ENCODE peak calls at places on chromosomes 1 and 21, in seven cellular contexts. N, V, X, M, O, B and H are unnamed samples.
A peak's percentile ranks its signal among the peaks of the same experiment; 100 is the strongest.

GRCh38 chr1:190147616-190148015 is 330.0 kb downstream of the BRINP3 start:
- DNase-seq in N (no peak), V (no peak), X (no peak), M (no peak), O (no peak), B (no peak), H (no peak)

GRCh38 chr21:42525676-42526378 is 12.2 kb downstream of the SLC37A1 start:
- DNase-seq in N (no peak), V (no peak), X (no peak), M (no peak), O (no peak), B (no peak), H (no peak)

GRCh38 chr1:227793948-227794812 is 21.3 kb upstream of the PRSS38 start:
- DNase-seq in N (peak; percentile 50), V (no peak), X (peak; percentile 67), M (no peak), O (peak; percentile 40), B (peak; percentile 93), H (no peak)

GRCh38 chr1:67158401-67158800 is 7.9 kb upstream of the IL23R start:
- DNase-seq in N (no peak), V (no peak), X (no peak), M (no peak), O (no peak), B (no peak), H (no peak)

GRCh38 chr1:147580200-147580557 is 38.9 kb downstream of the BCL9 start:
- DNase-seq in N (no peak), V (no peak), X (no peak), M (no peak), O (peak; percentile 46), B (peak; percentile 68), H (no peak)

GRCh38 chr1:209045326-209046057 is 538.0 kb upstream of the CAMK1G start:
- DNase-seq in N (no peak), V (peak; percentile 82), X (no peak), M (no peak), O (peak; percentile 56), B (no peak), H (no peak)

GRCh38 chr1:28172690-28173150 is 3.8 kb downstream of the PTAFR start:
- DNase-seq in N (peak; percentile 53), V (peak; percentile 6), X (no peak), M (no peak), O (no peak), B (no peak), H (no peak)

GRCh38 chr1:66553846-66554245 is 19.9 kb downstream of the SGIP1 start:
- DNase-seq in N (no peak), V (no peak), X (no peak), M (no peak), O (peak; percentile 55), B (peak; percentile 81), H (no peak)

GRCh38 chr1:91314643-91315042 is 90.0 kb downstream of the HFM1 start:
- DNase-seq in N (no peak), V (no peak), X (no peak), M (no peak), O (no peak), B (no peak), H (no peak)

GRCh38 chr1:114336360-114336759 is 174.6 kb downstream of the TRIM33 start:
- DNase-seq in N (no peak), V (no peak), X (no peak), M (peak; percentile 70), O (peak; percentile 44), B (no peak), H (no peak)

GRCh38 chr1:36350659-36351171 is 27.3 kb upstream of the EVA1B start:
- DNase-seq in N (peak; percentile 66), V (no peak), X (no peak), M (no peak), O (peak; percentile 74), B (peak; percentile 80), H (peak; percentile 57)

GRCh38 chr1:86875722-86876121 is 38.2 kb downstream of the SELENOF start:
- DNase-seq in N (no peak), V (no peak), X (no peak), M (no peak), O (no peak), B (no peak), H (no peak)

GRCh38 chr1:153028771-153029170 is 2.2 kb upstream of the SPRR1B start:
- DNase-seq in N (no peak), V (no peak), X (no peak), M (no peak), O (no peak), B (no peak), H (no peak)

GRCh38 chr1:27342391-27342777 is 562 bp downstream of the SYTL1 start:
- DNase-seq in N (no peak), V (no peak), X (no peak), M (no peak), O (no peak), B (no peak), H (peak; percentile 38)

GRCh38 chr1:224922404-224923164 is 6.9 kb upstream of the DNAH14 start:
- DNase-seq in N (no peak), V (peak; percentile 38), X (no peak), M (no peak), O (peak; percentile 39), B (peak; percentile 39), H (no peak)

DNA sequence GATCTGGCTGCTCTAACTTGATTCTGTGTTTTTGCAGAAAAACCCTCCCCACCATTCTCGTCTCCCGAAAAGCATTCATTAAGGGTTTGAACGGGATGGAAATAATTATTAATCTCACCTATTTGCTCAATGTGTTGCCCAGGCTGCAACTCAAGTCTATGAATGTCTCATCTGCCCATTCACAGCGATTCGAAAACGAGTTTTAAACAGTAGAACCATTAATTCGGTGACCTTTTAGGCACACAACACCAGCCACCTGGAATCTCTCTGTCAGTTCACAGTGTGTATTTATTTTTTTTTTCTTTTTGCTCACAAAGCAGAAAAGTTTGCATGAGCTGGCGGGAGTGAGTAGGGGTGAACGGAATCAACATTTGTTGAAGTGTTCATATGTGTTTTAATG is 764.7 kb upstream of the TPTE start:
- DNase-seq in N (no peak), V (no peak), X (no peak), M (no peak), O (no peak), B (no peak), H (no peak)
- H3K9me3 ChIP-seq in N (peaks cover 4% of the 10 kb centered on the region), V (no peaks in the 10 kb centered on the region), X (no peaks in the 10 kb centered on the region), M (peaks cover 14% of the 10 kb centered on the region), O (peaks cover 69% of the 10 kb centered on the region), B (peaks cover 37% of the 10 kb centered on the region), H (peaks cover 19% of the 10 kb centered on the region)

DNA sequence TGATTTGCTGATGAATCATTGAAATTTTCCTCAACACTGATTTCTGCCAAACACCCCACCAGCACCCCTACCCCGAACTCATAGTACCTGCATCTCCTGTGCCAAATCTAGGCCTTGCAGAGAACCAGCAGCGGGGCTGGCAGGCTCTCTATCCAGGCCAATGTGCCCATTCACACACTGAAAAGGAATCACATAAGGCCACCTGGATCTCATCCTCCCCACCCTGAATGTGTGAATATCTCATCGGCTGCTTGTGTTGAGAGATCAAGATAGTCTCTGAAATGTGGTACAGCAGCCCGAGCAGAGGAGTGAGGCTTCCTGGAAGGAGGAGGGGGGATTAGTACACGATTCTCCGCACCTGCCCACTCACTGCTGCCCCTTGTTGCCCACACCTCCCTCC is 619.7 kb downstream of the MATN1 start:
- DNase-seq in N (no peak), V (no peak), X (no peak), M (no peak), O (no peak), B (no peak), H (no peak)
- TF ChIP-seq CTCF in N (no peak), V (no peak), X (no peak), M (no peak), O (no peak), B (no peak), H (no peak)

GRCh38 chr21:45516071-45516670 is 26.1 kb downstream of the SLC19A1 start:
- DNase-seq in N (peak; percentile 35), V (no peak), X (no peak), M (no peak), O (no peak), B (no peak), H (no peak)

GRCh38 chr21:45516671-45517151 is 25.5 kb downstream of the SLC19A1 start:
- DNase-seq in N (peak; percentile 27), V (no peak), X (no peak), M (no peak), O (no peak), B (no peak), H (no peak)

GRCh38 chr21:45517249-45518065 is 24.8 kb downstream of the SLC19A1 start:
- DNase-seq in N (peak; percentile 64), V (no peak), X (no peak), M (no peak), O (no peak), B (no peak), H (no peak)

GRCh38 chr21:45521241-45521640 is 21.0 kb downstream of the SLC19A1 start:
- DNase-seq in N (no peak), V (no peak), X (no peak), M (no peak), O (no peak), B (no peak), H (no peak)

DNA sequence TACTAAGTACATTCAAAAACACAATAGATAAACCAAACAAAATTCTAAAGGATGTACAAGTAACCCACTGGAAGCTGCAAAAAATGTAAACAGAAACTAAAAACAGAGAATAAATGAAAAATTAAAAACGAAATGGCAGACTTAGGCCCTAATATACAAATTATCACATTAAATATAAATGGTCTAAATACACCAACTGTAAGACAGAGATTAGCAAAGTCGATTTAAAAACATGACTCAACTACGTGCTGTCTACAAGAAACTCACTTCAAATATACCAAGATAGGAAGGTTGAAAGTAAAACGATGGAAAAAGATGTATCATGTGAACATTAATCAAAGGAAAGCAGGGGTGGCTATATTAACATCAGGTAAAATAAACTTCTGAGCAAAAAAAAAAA is 23.1 kb downstream of the SLC19A1 start:
- DNase-seq in N (no peak), V (no peak), X (no peak), M (no peak), O (no peak), B (no peak), H (no peak)
- H3K9me3 ChIP-seq in N (peaks cover 34% of the 10 kb centered on the region), V (no peaks in the 10 kb centered on the region), X (peaks cover 12% of the 10 kb centered on the region), M (no peaks in the 10 kb centered on the region), O (peaks cover 5% of the 10 kb centered on the region), B (peaks cover 16% of the 10 kb centered on the region), H (peaks cover 11% of the 10 kb centered on the region)

GRCh38 chr1:145972580-145972979 is 8.1 kb downstream of the POLR3GL start:
- DNase-seq in N (no peak), V (no peak), X (no peak), M (no peak), O (no peak), B (no peak), H (no peak)

GRCh38 chr1:145977016-145977415 is 12.5 kb downstream of the POLR3GL start:
- DNase-seq in N (no peak), V (no peak), X (peak; percentile 16), M (no peak), O (no peak), B (no peak), H (no peak)

GRCh38 chr1:145974721-145975120 is 10.2 kb downstream of the POLR3GL start:
- DNase-seq in N (no peak), V (no peak), X (no peak), M (no peak), O (no peak), B (no peak), H (no peak)

GRCh38 chr1:145977486-145978476 is 13.3 kb downstream of the POLR3GL start:
- DNase-seq in N (peak; percentile 70), V (peak; percentile 67), X (peak; percentile 82), M (no peak), O (peak; percentile 73), B (peak; percentile 85), H (peak; percentile 73)

DNA sequence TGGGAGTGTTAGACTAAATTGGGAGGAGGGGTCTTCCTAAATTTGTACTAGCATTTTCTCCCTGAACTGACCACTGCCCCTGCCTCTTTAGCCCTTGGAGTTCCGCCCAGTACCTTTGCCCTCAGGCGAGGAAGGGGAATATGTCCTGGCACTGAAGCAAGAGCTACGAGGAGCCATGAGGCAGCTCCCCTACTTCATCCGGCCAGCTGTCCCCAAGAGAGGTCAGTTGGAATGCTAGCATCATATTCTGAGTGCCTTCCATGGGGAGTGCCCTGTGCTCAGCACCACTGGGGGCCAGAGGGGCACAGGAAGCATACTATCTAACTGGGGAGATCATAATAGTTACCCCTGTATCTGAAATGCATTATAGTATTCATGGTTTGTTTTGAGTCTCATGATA is 10.7 kb downstream of the POLR3GL start:
- DNase-seq in N (no peak), V (no peak), X (peak; percentile 14), M (no peak), O (no peak), B (no peak), H (no peak)
- TF ChIP-seq CTCF in N (no peak), V (no peak), X (no peak), M (no peak), O (no peak), B (no peak), H (no peak)